ENCODE peak calls at places on chromosomes 5 and 9, in ten cellular contexts. I, Z, B, V, G, J, X, D, W and O are unnamed samples.

GRCh38 chr9:72773570-72773969 is 179.3 kb downstream of the ALDH1A1 start:
- DNase-seq in I (no peak), Z (no peak), B (no peak), V (no peak), G (no peak), J (no peak), X (no peak), D (no peak), W (no peak), O (no peak)

GRCh38 chr5:176742246-176743105 is 67.9 kb upstream of the UNC5A start:
- DNase-seq in I (peak), Z (no peak), B (no peak), V (no peak), G (no peak), J (peak), X (no peak), D (no peak), W (no peak), O (no peak)

GRCh38 chr5:139762624-139763170 is 32.9 kb upstream of the PSD2 start:
- DNase-seq in I (peak), Z (no peak), B (no peak), V (no peak), G (no peak), J (no peak), X (no peak), D (no peak), W (no peak), O (no peak)

GRCh38 chr9:36566813-36567217 is 5.9 kb upstream of the MELK start:
- DNase-seq in I (no peak), Z (no peak), B (peak), V (peak), G (no peak), J (no peak), X (peak), D (peak), W (no peak), O (no peak)

GRCh38 chr5:178279723-178280438 is 47.3 kb upstream of the PHYKPL start:
- DNase-seq in I (peak), Z (peak), B (peak), V (peak), G (no peak), J (peak), X (peak), D (peak), W (peak), O (peak)

GRCh38 chr5:172714491-172715420 is 56.2 kb downstream of the DUSP1 start:
- DNase-seq in I (peak), Z (peak), B (peak), V (peak), G (peak), J (peak), X (peak), D (peak), W (peak), O (peak)

GRCh38 chr9:127077658-127077975 is 44.8 kb downstream of the ANGPTL2 start:
- DNase-seq in I (no peak), Z (no peak), B (no peak), V (no peak), G (no peak), J (no peak), X (no peak), D (no peak), W (no peak), O (no peak)

GRCh38 chr5:96718635-96719077 is 56.5 kb downstream of the CAST start:
- DNase-seq in I (no peak), Z (peak), B (no peak), V (peak), G (peak), J (no peak), X (peak), D (peak), W (no peak), O (no peak)

GRCh38 chr5:168172718-168173045 is 118.8 kb upstream of the WWC1 start:
- DNase-seq in I (no peak), Z (no peak), B (no peak), V (no peak), G (no peak), J (no peak), X (no peak), D (no peak), W (no peak), O (no peak)

GRCh38 chr5:125326114-125326513 is 579.7 kb upstream of the ZNF608 start:
- DNase-seq in I (peak), Z (peak), B (peak), V (no peak), G (no peak), J (no peak), X (peak), D (peak), W (no peak), O (no peak)

GRCh38 chr5:95460662-95461061 is 69.5 kb downstream of the FAM81B start:
- DNase-seq in I (no peak), Z (no peak), B (no peak), V (no peak), G (no peak), J (no peak), X (no peak), D (no peak), W (no peak), O (no peak)

GRCh38 chr5:55062039-55062779 is 38.2 kb downstream of the GZMK start:
- DNase-seq in I (no peak), Z (no peak), B (no peak), V (no peak), G (no peak), J (no peak), X (no peak), D (no peak), W (no peak), O (peak)

GRCh38 chr9:87694236-87694755 is 31.6 kb upstream of the CTSL start:
- DNase-seq in I (no peak), Z (peak), B (no peak), V (no peak), G (no peak), J (no peak), X (no peak), D (no peak), W (no peak), O (no peak)

GRCh38 chr5:73603998-73604397 is 22.0 kb upstream of the ARHGEF28 start:
- DNase-seq in I (no peak), Z (no peak), B (no peak), V (no peak), G (no peak), J (no peak), X (no peak), D (no peak), W (no peak), O (no peak)

GRCh38 chr5:152634596-152634995 is 229.5 kb upstream of the NMUR2 start:
- DNase-seq in I (no peak), Z (no peak), B (no peak), V (no peak), G (no peak), J (no peak), X (peak), D (peak), W (peak), O (no peak)

GRCh38 chr5:128538249-128539037 is 398 bp upstream of the FBN2 start:
- DNase-seq in I (peak), Z (no peak), B (peak), V (peak), G (no peak), J (peak), X (peak), D (peak), W (peak), O (no peak)

GRCh38 chr9:116765009-116765408 is 77.9 kb downstream of the TRIM32 start:
- DNase-seq in I (no peak), Z (no peak), B (no peak), V (no peak), G (no peak), J (no peak), X (no peak), D (no peak), W (peak), O (no peak)

GRCh38 chr5:68489556-68489955 is 274.0 kb downstream of the PIK3R1 start:
- DNase-seq in I (no peak), Z (no peak), B (no peak), V (no peak), G (no peak), J (no peak), X (no peak), D (no peak), W (no peak), O (no peak)

GRCh38 chr5:94793816-94794198 is 175.3 kb downstream of the SLF1 start:
- DNase-seq in I (no peak), Z (no peak), B (no peak), V (no peak), G (no peak), J (peak), X (no peak), D (no peak), W (no peak), O (no peak)

GRCh38 chr9:99303177-99303576 is 81.1 kb downstream of the SEC61B start:
- DNase-seq in I (no peak), Z (no peak), B (no peak), V (no peak), G (no peak), J (no peak), X (no peak), D (no peak), W (no peak), O (no peak)

GRCh38 chr9:107693620-107694326 is 204.2 kb upstream of the KLF4 start:
- DNase-seq in I (no peak), Z (no peak), B (no peak), V (no peak), G (peak), J (no peak), X (no peak), D (no peak), W (no peak), O (no peak)

GRCh38 chr5:20166496-20166895 is 178.5 kb upstream of the CDH18 start:
- DNase-seq in I (no peak), Z (no peak), B (no peak), V (no peak), G (no peak), J (no peak), X (no peak), D (no peak), W (no peak), O (no peak)

GRCh38 chr5:127564002-127564769 is 46.7 kb downstream of the PRRC1 start:
- DNase-seq in I (peak), Z (peak), B (peak), V (peak), G (no peak), J (peak), X (peak), D (peak), W (peak), O (no peak)

GRCh38 chr5:14790220-14790619 is 81.4 kb downstream of the ANKH start:
- DNase-seq in I (no peak), Z (no peak), B (no peak), V (no peak), G (no peak), J (no peak), X (no peak), D (no peak), W (no peak), O (no peak)

GRCh38 chr5:81626524-81626923 is 124.4 kb downstream of the SSBP2 start:
- DNase-seq in I (peak), Z (no peak), B (peak), V (no peak), G (peak), J (no peak), X (no peak), D (no peak), W (no peak), O (no peak)

GRCh38 chr5:180665682-180666404 is 16.4 kb upstream of the FLT4 start:
- DNase-seq in I (no peak), Z (no peak), B (no peak), V (no peak), G (no peak), J (no peak), X (no peak), D (no peak), W (no peak), O (no peak)

GRCh38 chr5:542693-543311 is 18.6 kb upstream of the SLC9A3 start:
- DNase-seq in I (no peak), Z (no peak), B (no peak), V (no peak), G (no peak), J (no peak), X (peak), D (no peak), W (no peak), O (no peak)

GRCh38 chr9:40911647-40912046 is 216.8 kb downstream of the FOXD4L6 start:
- DNase-seq in I (no peak), Z (no peak), B (no peak), V (no peak), G (no peak), J (no peak), X (no peak), D (no peak), W (no peak), O (no peak)

GRCh38 chr5:86885489-86886225 is 267.9 kb downstream of the COX7C start:
- DNase-seq in I (no peak), Z (no peak), B (no peak), V (no peak), G (no peak), J (no peak), X (no peak), D (peak), W (no peak), O (no peak)

DNA sequence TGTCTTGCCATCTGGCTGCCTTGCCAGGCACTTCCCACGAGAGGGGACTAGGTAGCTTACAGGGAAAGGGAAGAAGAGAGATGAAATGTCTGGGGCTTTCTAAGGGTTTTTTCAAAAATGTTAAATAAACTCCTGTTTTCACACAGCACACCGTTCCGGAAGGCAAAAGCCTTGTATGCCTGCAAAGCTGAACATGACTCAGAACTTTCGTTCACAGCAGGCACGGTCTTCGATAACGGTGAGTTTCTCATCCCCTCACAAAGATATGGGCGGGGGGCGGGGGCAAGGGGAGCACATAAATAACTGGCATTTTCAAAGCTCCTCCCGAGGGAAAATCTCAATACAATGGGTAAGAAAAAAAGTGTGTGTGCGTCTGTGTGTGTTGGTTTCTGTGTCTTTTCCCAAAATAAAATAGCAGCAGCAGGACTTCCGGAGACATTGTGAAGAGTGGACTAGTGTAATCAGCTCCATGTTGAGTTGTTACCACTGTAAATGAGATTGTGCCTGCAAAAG is 189.6 kb downstream of the NR3C1 start:
- DNase-seq in I (no peak), Z (no peak), B (no peak), V (no peak), G (no peak), J (peak), X (no peak), D (no peak), W (no peak), O (no peak)
- TF ChIP-seq CTCF in I (no peak), Z (no peak), B (no peak), V (no peak), G (no peak), J (peak), X (no peak), D (no peak), W (no peak), O (no peak)

GRCh38 chr5:134738133-134738962 is at the start of gene CAMLG:
- DNase-seq in I (peak), Z (peak), B (peak), V (peak), G (peak), J (peak), X (peak), D (peak), W (peak), O (peak)

GRCh38 chr5:134742134-134742533 is 3.8 kb downstream of the CAMLG start:
- DNase-seq in I (no peak), Z (no peak), B (no peak), V (no peak), G (no peak), J (no peak), X (no peak), D (no peak), W (no peak), O (no peak)

GRCh38 chr5:134736173-134736812 is 2.1 kb upstream of the CAMLG start:
- DNase-seq in I (no peak), Z (no peak), B (no peak), V (no peak), G (no peak), J (no peak), X (no peak), D (no peak), W (no peak), O (no peak)

GRCh38 chr5:134741052-134741451 is 2.7 kb downstream of the CAMLG start:
- DNase-seq in I (no peak), Z (no peak), B (no peak), V (no peak), G (no peak), J (no peak), X (no peak), D (no peak), W (no peak), O (no peak)

GRCh38 chr5:134738963-134739661 is 764 bp downstream of the CAMLG start:
- DNase-seq in I (peak), Z (no peak), B (peak), V (no peak), G (peak), J (peak), X (peak), D (peak), W (peak), O (no peak)
- TF ChIP-seq CTCF in I (peak), Z (no peak), B (peak), V (no peak), G (peak), J (peak), X (peak), D (no peak), W (no peak), O (no peak)

DNA sequence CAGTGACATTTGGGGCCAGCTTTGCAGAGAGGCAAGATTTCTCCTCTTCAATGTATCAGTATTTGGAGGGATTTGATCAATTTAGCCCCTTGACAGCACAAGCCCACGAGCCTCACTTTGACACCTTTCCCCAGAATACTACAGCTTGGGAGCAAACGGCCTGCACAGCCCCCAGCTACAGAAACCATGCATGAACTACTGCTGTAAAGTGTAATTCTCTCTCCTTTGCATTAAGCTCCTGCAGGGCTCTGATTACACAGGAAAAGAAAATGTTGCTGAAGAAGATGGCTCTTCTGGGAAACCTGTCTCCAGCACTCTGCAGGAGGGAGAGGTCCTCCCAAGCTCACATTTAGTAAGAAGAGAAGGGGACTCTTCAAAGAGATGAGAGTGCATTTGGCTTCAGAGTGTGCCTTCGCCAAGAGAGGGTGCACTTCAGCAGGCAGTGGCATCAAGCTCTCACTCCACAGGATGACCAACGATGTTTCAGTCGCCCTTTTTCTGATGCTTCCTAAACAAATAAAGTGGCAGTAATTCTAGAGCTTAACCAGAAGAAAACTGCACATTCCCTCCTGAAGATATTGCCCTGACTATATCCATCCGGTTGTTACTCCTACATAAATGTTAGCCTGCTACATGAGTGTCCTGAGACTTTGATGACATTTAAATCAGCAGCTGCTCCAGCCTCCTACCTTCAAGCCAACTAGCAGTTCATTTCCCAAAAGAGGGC is 272.1 kb downstream of the AUH start:
- DNase-seq in I (no peak), Z (no peak), B (no peak), V (no peak), G (no peak), J (no peak), X (peak), D (peak), W (peak), O (no peak)
- TF ChIP-seq CTCF in I (peak), Z (no peak), B (peak), V (peak), G (peak), J (peak), X (peak), D (peak), W (peak), O (peak)

GRCh38 chr5:58477760-58478159 is 13.5 kb upstream of the GAPT start:
- DNase-seq in I (no peak), Z (no peak), B (no peak), V (no peak), G (no peak), J (no peak), X (no peak), D (no peak), W (peak), O (no peak)
- TF ChIP-seq CTCF in I (peak), Z (no peak), B (peak), V (no peak), G (peak), J (peak), X (no peak), D (peak), W (peak), O (no peak)

GRCh38 chr5:109690456-109691247 is 925 bp downstream of the MAN2A1 start:
- DNase-seq in I (peak), Z (peak), B (peak), V (peak), G (no peak), J (peak), X (peak), D (peak), W (peak), O (peak)

GRCh38 chr5:109691248-109691574 is 1.5 kb downstream of the MAN2A1 start:
- DNase-seq in I (no peak), Z (no peak), B (no peak), V (no peak), G (no peak), J (no peak), X (no peak), D (no peak), W (no peak), O (no peak)

GRCh38 chr5:109689740-109690455 is at the start of gene MAN2A1:
- DNase-seq in I (peak), Z (peak), B (peak), V (peak), G (no peak), J (peak), X (peak), D (peak), W (peak), O (peak)

GRCh38 chr5:109688999-109689739 is 558 bp upstream of the MAN2A1 start:
- DNase-seq in I (peak), Z (peak), B (peak), V (peak), G (no peak), J (peak), X (peak), D (peak), W (peak), O (peak)

DNA sequence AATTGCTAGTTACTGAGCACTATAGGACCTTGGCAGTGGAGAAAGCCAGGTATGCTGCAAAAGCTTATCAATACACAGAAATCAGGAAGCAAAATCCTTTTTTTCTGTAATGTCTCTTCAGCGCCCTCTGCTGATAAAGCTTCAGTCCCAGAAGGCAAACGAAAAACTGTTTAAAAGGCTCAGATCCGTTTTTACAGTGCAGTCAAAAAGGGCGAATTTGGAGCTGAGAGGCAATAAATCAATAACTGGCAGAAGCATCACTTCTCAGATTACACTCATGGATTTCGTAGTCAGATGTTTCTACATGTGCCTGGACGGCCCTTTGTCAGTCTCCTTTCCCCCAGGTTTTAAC is 1.1 kb upstream of the MAN2A1 start:
- DNase-seq in I (no peak), Z (no peak), B (no peak), V (no peak), G (no peak), J (peak), X (no peak), D (peak), W (peak), O (no peak)
- TF ChIP-seq CTCF in I (peak), Z (peak), B (peak), V (no peak), G (peak), J (peak), X (peak), D (peak), W (peak), O (peak)

DNA sequence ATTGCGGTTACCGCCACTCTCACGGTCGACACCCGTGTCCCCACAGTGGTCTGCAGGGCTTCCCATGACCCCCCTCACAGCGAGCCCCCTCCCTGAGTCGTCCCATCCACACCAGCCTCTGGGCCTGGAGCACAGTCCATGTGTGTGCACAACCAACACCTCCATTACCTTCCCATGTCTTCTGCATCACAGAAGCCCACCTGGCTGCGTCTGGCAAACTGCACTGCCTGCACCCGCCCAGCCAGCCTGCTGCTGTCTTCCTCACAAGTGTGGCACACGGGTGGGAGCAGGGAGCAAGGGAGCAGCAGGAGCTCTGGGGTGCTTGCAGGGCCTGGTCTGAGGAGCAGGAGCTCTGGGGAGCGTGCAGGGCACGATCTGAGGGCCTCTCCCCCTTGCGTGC is 415.3 kb upstream of the IRX4 start:
- DNase-seq in I (no peak), Z (no peak), B (no peak), V (no peak), G (no peak), J (no peak), X (no peak), D (no peak), W (no peak), O (no peak)
- TF ChIP-seq CTCF in I (no peak), Z (no peak), B (no peak), V (no peak), G (no peak), J (no peak), X (no peak), D (no peak), W (no peak), O (no peak)